ENCODE peak calls at places on chromosomes 13 and 19, in seven cellular contexts. One of them, this sample, is unnamed.

GRCh38 chr13:75430618-75431209 is 51.3 kb downstream of the TBC1D4 start:
- DNase-seq in WERI-Rb-1: no peak
- DNase-seq in psoas muscle: no peak
- DNase-seq in A549: no peak
- DNase-seq in osteoblast: no peak
- DNase-seq in stomach: no peak
- DNase-seq in CD4-positive, alpha-beta T cell: no peak
- DNase-seq in this sample: no peak

GRCh38 chr13:111572956-111573355 is 252.5 kb downstream of the TEX29 start:
- DNase-seq in stomach: peak; percentile 90
- DNase-seq in WERI-Rb-1: no peak
- DNase-seq in A549: no peak
- DNase-seq in CD4-positive, alpha-beta T cell: no peak
- DNase-seq in psoas muscle: no peak
- DNase-seq in osteoblast: no peak
- DNase-seq in this sample: no peak

GRCh38 chr13:23558675-23559536 is 11.3 kb upstream of the TNFRSF19 start:
- DNase-seq in A549: peak; percentile 80
- DNase-seq in osteoblast: peak; percentile 88
- DNase-seq in WERI-Rb-1: no peak
- DNase-seq in CD4-positive, alpha-beta T cell: no peak
- DNase-seq in stomach: peak; percentile 38
- DNase-seq in psoas muscle: peak; percentile 82
- DNase-seq in this sample: peak; percentile 58

GRCh38 chr13:29969286-29969685 is 118.9 kb upstream of the UBL3 start:
- DNase-seq in CD4-positive, alpha-beta T cell: no peak
- DNase-seq in A549: no peak
- DNase-seq in WERI-Rb-1: no peak
- DNase-seq in osteoblast: peak; percentile 91
- DNase-seq in stomach: no peak
- DNase-seq in psoas muscle: no peak
- DNase-seq in this sample: peak; percentile 43

GRCh38 chr19:6276447-6276846 is 3.3 kb downstream of the MLLT1 start:
- DNase-seq in osteoblast: peak; percentile 95
- DNase-seq in CD4-positive, alpha-beta T cell: no peak
- DNase-seq in WERI-Rb-1: peak; percentile 70
- DNase-seq in stomach: no peak
- DNase-seq in psoas muscle: peak; percentile 81
- DNase-seq in A549: no peak
- DNase-seq in this sample: no peak

GRCh38 chr13:21478881-21479808 is 20.0 kb upstream of the ZDHHC20 start:
- DNase-seq in psoas muscle: no peak
- DNase-seq in CD4-positive, alpha-beta T cell: peak; percentile 8
- DNase-seq in WERI-Rb-1: peak; percentile 46
- DNase-seq in A549: peak; percentile 71
- DNase-seq in osteoblast: peak; percentile 73
- DNase-seq in stomach: no peak
- DNase-seq in this sample: peak; percentile 47

GRCh38 chr19:343451-343931 is 1.1 kb downstream of the MIER2 start:
- DNase-seq in osteoblast: peak; percentile 93
- DNase-seq in A549: no peak
- DNase-seq in psoas muscle: no peak
- DNase-seq in CD4-positive, alpha-beta T cell: no peak
- DNase-seq in WERI-Rb-1: no peak
- DNase-seq in stomach: no peak
- DNase-seq in this sample: no peak

GRCh38 chr19:48630289-48631036 is 6.7 kb downstream of the DBP start:
- DNase-seq in A549: no peak
- DNase-seq in psoas muscle: peak; percentile 84
- DNase-seq in WERI-Rb-1: no peak
- DNase-seq in CD4-positive, alpha-beta T cell: no peak
- DNase-seq in stomach: peak; percentile 95
- DNase-seq in osteoblast: peak; percentile 83
- DNase-seq in this sample: no peak

GRCh38 chr19:49222011-49222410 is 64.4 kb downstream of the TRPM4 start:
- DNase-seq in CD4-positive, alpha-beta T cell: no peak
- DNase-seq in A549: no peak
- DNase-seq in WERI-Rb-1: no peak
- DNase-seq in psoas muscle: no peak
- DNase-seq in osteoblast: no peak
- DNase-seq in stomach: no peak
- DNase-seq in this sample: no peak

GRCh38 chr19:5210556-5210955 is 130.1 kb downstream of the PTPRS start:
- DNase-seq in WERI-Rb-1: no peak
- DNase-seq in A549: no peak
- DNase-seq in CD4-positive, alpha-beta T cell: no peak
- DNase-seq in stomach: no peak
- DNase-seq in psoas muscle: no peak
- DNase-seq in osteoblast: peak; percentile 62
- DNase-seq in this sample: no peak

GRCh38 chr13:67416047-67416925 is 186.2 kb upstream of the PCDH9 start:
- DNase-seq in WERI-Rb-1: peak; percentile 59
- DNase-seq in CD4-positive, alpha-beta T cell: no peak
- DNase-seq in psoas muscle: peak; percentile 28
- DNase-seq in A549: peak; percentile 38
- DNase-seq in stomach: peak; percentile 29
- DNase-seq in osteoblast: peak; percentile 58
- DNase-seq in this sample: peak; percentile 2

GRCh38 chr13:50080158-50080855 is 65.1 kb downstream of the KCNRG start:
- DNase-seq in osteoblast: peak; percentile 36
- DNase-seq in WERI-Rb-1: peak; percentile 13
- DNase-seq in psoas muscle: no peak
- DNase-seq in CD4-positive, alpha-beta T cell: peak; percentile 13
- DNase-seq in stomach: no peak
- DNase-seq in A549: peak; percentile 37
- DNase-seq in this sample: no peak

GRCh38 chr13:48043789-48044503 is 6.4 kb downstream of the NUDT15 start:
- DNase-seq in CD4-positive, alpha-beta T cell: no peak
- DNase-seq in WERI-Rb-1: no peak
- DNase-seq in osteoblast: peak; percentile 91
- DNase-seq in A549: no peak
- DNase-seq in psoas muscle: no peak
- DNase-seq in stomach: no peak
- DNase-seq in this sample: peak; percentile 10

GRCh38 chr19:48490980-48491792 is 20.4 kb downstream of the LMTK3 start:
- DNase-seq in WERI-Rb-1: peak; percentile 70
- DNase-seq in CD4-positive, alpha-beta T cell: peak; percentile 40
- DNase-seq in osteoblast: peak; percentile 92
- DNase-seq in psoas muscle: peak; percentile 43
- DNase-seq in A549: peak; percentile 73
- DNase-seq in stomach: peak; percentile 56
- DNase-seq in this sample: no peak

GRCh38 chr19:17841371-17841809 is 6.4 kb downstream of the JAK3 start:
- DNase-seq in CD4-positive, alpha-beta T cell: no peak
- DNase-seq in psoas muscle: no peak
- DNase-seq in A549: no peak
- DNase-seq in osteoblast: peak; percentile 76
- DNase-seq in stomach: peak; percentile 44
- DNase-seq in WERI-Rb-1: no peak
- DNase-seq in this sample: no peak

GRCh38 chr19:3034194-3034844 is 5.2 kb upstream of the TLE2 start:
- DNase-seq in osteoblast: peak; percentile 49
- DNase-seq in stomach: no peak
- DNase-seq in psoas muscle: no peak
- DNase-seq in WERI-Rb-1: no peak
- DNase-seq in A549: no peak
- DNase-seq in CD4-positive, alpha-beta T cell: no peak
- DNase-seq in this sample: peak; percentile 21

GRCh38 chr13:21309542-21310172 is 133.2 kb downstream of the MRPL57 start:
- DNase-seq in osteoblast: no peak
- DNase-seq in CD4-positive, alpha-beta T cell: no peak
- DNase-seq in WERI-Rb-1: no peak
- DNase-seq in stomach: no peak
- DNase-seq in psoas muscle: no peak
- DNase-seq in A549: no peak
- DNase-seq in this sample: no peak

DNA sequence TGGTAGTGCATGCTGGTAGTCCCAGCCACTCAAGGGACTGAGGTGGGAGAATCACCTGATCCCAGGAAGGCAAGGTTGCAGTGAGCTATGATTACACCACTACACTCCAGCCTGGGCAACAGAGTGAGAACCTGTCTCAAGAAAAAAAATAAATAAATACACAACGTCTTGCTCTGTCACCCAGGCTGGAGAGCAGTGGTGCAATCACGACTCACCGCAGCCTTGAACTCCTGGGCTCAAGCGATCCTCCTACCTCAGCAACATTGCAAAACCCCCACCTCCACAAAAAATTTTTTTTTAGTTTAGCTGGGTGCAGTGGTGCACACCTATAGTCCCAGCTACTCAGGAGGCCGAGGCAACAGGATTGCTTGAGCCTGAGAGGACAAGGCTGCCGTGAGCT is 8.8 kb downstream of the TPM4 start:
- DNase-seq in stomach: no peak
- DNase-seq in psoas muscle: no peak
- DNase-seq in A549: no peak
- DNase-seq in osteoblast: no peak
- DNase-seq in WERI-Rb-1: no peak
- DNase-seq in CD4-positive, alpha-beta T cell: no peak
- DNase-seq in this sample: no peak
- H3K27ac ChIP-seq in stomach: peak overlapping the region; percentile 76
- H3K27ac ChIP-seq in psoas muscle: no peak overlapping the region
- H3K27ac ChIP-seq in A549: peak overlapping the region; percentile 49
- H3K27ac ChIP-seq in osteoblast: peak overlapping the region; percentile 38
- H3K27ac ChIP-seq in WERI-Rb-1: peak overlapping the region; percentile 21
- H3K27ac ChIP-seq in CD4-positive, alpha-beta T cell: peak overlapping the region; percentile 13
- H3K27ac ChIP-seq in this sample: peak overlapping the region; percentile 61

DNA sequence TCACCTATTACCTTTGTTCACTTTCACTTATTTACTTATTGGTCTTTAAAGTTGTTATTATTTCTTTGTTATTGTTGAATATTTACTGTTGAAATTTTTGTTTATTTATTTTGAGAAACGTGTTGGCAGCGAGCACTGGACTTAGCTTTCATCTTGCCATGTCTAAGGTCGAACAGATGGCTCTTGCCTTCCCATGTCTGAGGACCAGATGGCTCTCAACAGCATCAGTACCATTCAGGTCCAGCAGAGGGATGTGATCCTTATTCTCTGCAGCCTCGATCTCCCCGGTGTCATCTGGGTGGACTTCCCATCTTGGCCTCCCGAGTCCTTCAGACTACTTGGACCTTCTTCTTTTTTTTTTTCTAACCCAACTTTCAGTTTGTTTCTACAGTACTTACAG is 1437.6 kb downstream of the UQCRFS1 start:
- DNase-seq in WERI-Rb-1: peak; percentile 59
- DNase-seq in CD4-positive, alpha-beta T cell: no peak
- DNase-seq in osteoblast: no peak
- DNase-seq in psoas muscle: no peak
- DNase-seq in A549: peak; percentile 58
- DNase-seq in stomach: no peak
- DNase-seq in this sample: no peak
- H3K9me3 ChIP-seq in WERI-Rb-1: peaks cover 33% of the 10 kb centered on the region
- H3K9me3 ChIP-seq in CD4-positive, alpha-beta T cell: peaks cover 68% of the 10 kb centered on the region
- H3K9me3 ChIP-seq in osteoblast: no peaks in the 10 kb centered on the region
- H3K9me3 ChIP-seq in psoas muscle: no peaks in the 10 kb centered on the region
- H3K9me3 ChIP-seq in A549: peaks cover 95% of the 10 kb centered on the region
- H3K9me3 ChIP-seq in stomach: peaks cover 51% of the 10 kb centered on the region
- H3K9me3 ChIP-seq in this sample: peaks cover 33% of the 10 kb centered on the region

DNA sequence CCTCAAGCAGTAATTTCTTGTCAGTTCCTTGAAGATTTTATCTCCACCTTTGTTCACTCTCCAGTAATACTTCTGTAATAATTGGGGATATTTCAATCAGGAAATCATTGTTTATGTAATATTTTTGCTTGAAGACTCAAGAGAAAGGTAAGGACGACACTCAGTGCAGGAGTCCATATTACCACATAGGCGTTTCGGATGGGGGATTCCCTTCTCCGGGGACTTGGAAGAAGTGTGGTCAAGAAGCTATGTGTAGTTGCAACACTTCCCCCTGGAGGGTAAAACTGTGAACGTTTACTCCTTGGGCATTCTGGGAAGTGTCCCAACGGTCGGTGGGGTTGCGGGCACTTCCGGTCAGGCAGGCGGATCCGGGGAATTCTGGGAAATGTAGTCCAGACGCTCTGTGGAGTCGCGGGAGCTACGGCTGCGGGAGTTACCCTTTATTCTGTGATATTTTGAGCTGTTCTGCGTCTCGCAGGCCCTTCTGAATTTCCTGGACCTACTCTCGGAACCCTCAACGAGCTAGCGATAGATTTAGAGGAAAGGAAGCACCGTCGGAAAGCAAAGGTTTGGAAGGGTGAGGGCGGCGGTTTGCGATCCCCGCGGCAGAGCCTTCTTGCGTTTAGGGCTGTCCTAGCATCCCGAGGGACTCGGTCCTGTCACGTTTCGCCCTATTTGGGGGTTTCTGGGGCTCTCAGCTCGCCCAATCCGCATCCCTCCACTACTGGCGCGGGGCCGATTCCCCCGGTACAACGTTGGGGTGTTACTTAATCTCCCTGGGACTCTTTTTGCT is at the start of gene ZNF221:
- DNase-seq in stomach: peak; percentile 90
- DNase-seq in CD4-positive, alpha-beta T cell: peak; percentile 29
- DNase-seq in psoas muscle: peak; percentile 94
- DNase-seq in A549: peak; percentile 99
- DNase-seq in WERI-Rb-1: peak; percentile 94
- DNase-seq in osteoblast: peak; percentile 96
- DNase-seq in this sample: peak; percentile 95
- TF ChIP-seq CTCF in stomach: no peak
- TF ChIP-seq CTCF in CD4-positive, alpha-beta T cell: no peak
- TF ChIP-seq CTCF in psoas muscle: peak; percentile 41
- TF ChIP-seq CTCF in A549: peak; percentile 41
- TF ChIP-seq CTCF in WERI-Rb-1: peak; percentile 60
- TF ChIP-seq CTCF in osteoblast: peak; percentile 42
- TF ChIP-seq CTCF in this sample: peak; percentile 51

DNA sequence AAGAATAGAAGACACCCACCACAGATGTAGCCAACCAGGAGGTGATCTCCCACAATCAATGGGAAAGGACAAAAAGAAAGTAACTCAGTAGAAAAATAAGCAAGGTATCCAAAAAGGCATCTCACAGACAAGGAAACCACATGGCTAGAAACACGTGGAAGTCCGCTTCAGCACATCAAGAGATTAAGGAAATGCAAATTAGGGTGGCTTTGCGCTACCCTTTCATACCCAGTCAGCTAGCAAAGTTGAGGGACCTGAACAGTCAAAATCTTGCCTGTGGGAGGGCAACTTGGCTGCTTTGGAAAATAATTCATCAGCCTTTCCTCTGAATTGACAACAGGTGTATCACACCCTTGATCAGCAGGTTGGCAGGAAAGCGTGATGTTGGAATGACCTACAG is 11.6 kb upstream of the UQCR11 start:
- DNase-seq in WERI-Rb-1: no peak
- DNase-seq in CD4-positive, alpha-beta T cell: no peak
- DNase-seq in stomach: no peak
- DNase-seq in A549: no peak
- DNase-seq in psoas muscle: no peak
- DNase-seq in osteoblast: no peak
- DNase-seq in this sample: no peak
- H3K27ac ChIP-seq in WERI-Rb-1: no peak overlapping the region
- H3K27ac ChIP-seq in CD4-positive, alpha-beta T cell: no peak overlapping the region
- H3K27ac ChIP-seq in stomach: no peak overlapping the region
- H3K27ac ChIP-seq in A549: no peak overlapping the region
- H3K27ac ChIP-seq in psoas muscle: no peak overlapping the region
- H3K27ac ChIP-seq in osteoblast: no peak overlapping the region
- H3K27ac ChIP-seq in this sample: peak overlapping the region; percentile 31

GRCh38 chr19:57642396-57643046 is 9.6 kb downstream of the ZNF211 start:
- DNase-seq in psoas muscle: no peak
- DNase-seq in A549: no peak
- DNase-seq in WERI-Rb-1: no peak
- DNase-seq in osteoblast: no peak
- DNase-seq in stomach: no peak
- DNase-seq in CD4-positive, alpha-beta T cell: no peak
- DNase-seq in this sample: no peak
- H3K9me3 ChIP-seq in psoas muscle: peaks cover 71% of the 10 kb centered on the region
- H3K9me3 ChIP-seq in A549: peaks cover 95% of the 10 kb centered on the region
- H3K9me3 ChIP-seq in WERI-Rb-1: peaks cover 1% of the 10 kb centered on the region
- H3K9me3 ChIP-seq in osteoblast: peaks cover 33% of the 10 kb centered on the region
- H3K9me3 ChIP-seq in stomach: peaks cover 98% of the 10 kb centered on the region
- H3K9me3 ChIP-seq in CD4-positive, alpha-beta T cell: peaks cover 71% of the 10 kb centered on the region
- H3K9me3 ChIP-seq in this sample: peaks cover 33% of the 10 kb centered on the region